ENCODE peak calls at places on chromosome 15, in ten cellular contexts. One of them, this sample, is unnamed.

GRCh38 chr15:70498096-70498626 is 265.2 kb downstream of the UACA start:
- DNase-seq in transverse colon: no peak
- DNase-seq in activated CD8-positive, alpha-beta T cell treated with anti-CD3 and anti-CD28 coated beads for 36 hours: no peak
- DNase-seq in neural progenitor cell: no peak
- DNase-seq in Peyer's patch: no peak
- DNase-seq in endothelial cell: no peak
- DNase-seq in MM.1S: no peak
- DNase-seq in AG10803: no peak
- DNase-seq in astrocyte of the spinal cord: no peak
- DNase-seq in uterus: no peak
- DNase-seq in this sample: no peak

GRCh38 chr15:100131321-100132224 is 210.2 kb downstream of the ADAMTS17 start:
- DNase-seq in transverse colon: peak
- DNase-seq in activated CD8-positive, alpha-beta T cell treated with anti-CD3 and anti-CD28 coated beads for 36 hours: peak
- DNase-seq in neural progenitor cell: peak
- DNase-seq in Peyer's patch: peak
- DNase-seq in endothelial cell: no peak
- DNase-seq in MM.1S: peak
- DNase-seq in AG10803: peak
- DNase-seq in astrocyte of the spinal cord: peak
- DNase-seq in uterus: no peak
- DNase-seq in this sample: no peak

GRCh38 chr15:92416557-92416956 is 22.9 kb downstream of the ST8SIA2 start:
- DNase-seq in transverse colon: no peak
- DNase-seq in activated CD8-positive, alpha-beta T cell treated with anti-CD3 and anti-CD28 coated beads for 36 hours: no peak
- DNase-seq in neural progenitor cell: no peak
- DNase-seq in Peyer's patch: no peak
- DNase-seq in endothelial cell: no peak
- DNase-seq in MM.1S: no peak
- DNase-seq in AG10803: no peak
- DNase-seq in astrocyte of the spinal cord: no peak
- DNase-seq in uterus: no peak
- DNase-seq in this sample: no peak

GRCh38 chr15:39192979-39193559 is 387.8 kb upstream of the THBS1 start:
- DNase-seq in transverse colon: no peak
- DNase-seq in activated CD8-positive, alpha-beta T cell treated with anti-CD3 and anti-CD28 coated beads for 36 hours: no peak
- DNase-seq in neural progenitor cell: no peak
- DNase-seq in Peyer's patch: no peak
- DNase-seq in endothelial cell: no peak
- DNase-seq in MM.1S: no peak
- DNase-seq in AG10803: peak
- DNase-seq in astrocyte of the spinal cord: no peak
- DNase-seq in uterus: no peak
- DNase-seq in this sample: no peak

GRCh38 chr15:81155375-81156218 is 21.5 kb downstream of the CFAP161 start:
- DNase-seq in transverse colon: peak
- DNase-seq in activated CD8-positive, alpha-beta T cell treated with anti-CD3 and anti-CD28 coated beads for 36 hours: peak
- DNase-seq in neural progenitor cell: peak
- DNase-seq in Peyer's patch: no peak
- DNase-seq in endothelial cell: no peak
- DNase-seq in MM.1S: peak
- DNase-seq in AG10803: peak
- DNase-seq in astrocyte of the spinal cord: peak
- DNase-seq in uterus: peak
- DNase-seq in this sample: no peak

GRCh38 chr15:32669870-32670623 is 28.5 kb downstream of the SCG5 start:
- DNase-seq in transverse colon: no peak
- DNase-seq in activated CD8-positive, alpha-beta T cell treated with anti-CD3 and anti-CD28 coated beads for 36 hours: no peak
- DNase-seq in neural progenitor cell: peak
- DNase-seq in Peyer's patch: no peak
- DNase-seq in endothelial cell: no peak
- DNase-seq in MM.1S: no peak
- DNase-seq in AG10803: peak
- DNase-seq in astrocyte of the spinal cord: no peak
- DNase-seq in uterus: no peak
- DNase-seq in this sample: no peak

GRCh38 chr15:62390793-62391543 is 225.9 kb upstream of the C2CD4B start:
- DNase-seq in transverse colon: peak
- DNase-seq in activated CD8-positive, alpha-beta T cell treated with anti-CD3 and anti-CD28 coated beads for 36 hours: peak
- DNase-seq in neural progenitor cell: peak
- DNase-seq in Peyer's patch: peak
- DNase-seq in endothelial cell: peak
- DNase-seq in MM.1S: peak
- DNase-seq in AG10803: peak
- DNase-seq in astrocyte of the spinal cord: peak
- DNase-seq in uterus: peak
- DNase-seq in this sample: peak

GRCh38 chr15:31305375-31305774 is 21.3 kb upstream of the KLF13 start:
- DNase-seq in transverse colon: no peak
- DNase-seq in activated CD8-positive, alpha-beta T cell treated with anti-CD3 and anti-CD28 coated beads for 36 hours: no peak
- DNase-seq in neural progenitor cell: no peak
- DNase-seq in Peyer's patch: no peak
- DNase-seq in endothelial cell: no peak
- DNase-seq in MM.1S: no peak
- DNase-seq in AG10803: no peak
- DNase-seq in astrocyte of the spinal cord: no peak
- DNase-seq in uterus: no peak
- DNase-seq in this sample: no peak

GRCh38 chr15:58331562-58331902 is 100.3 kb upstream of the LIPC start:
- DNase-seq in transverse colon: no peak
- DNase-seq in activated CD8-positive, alpha-beta T cell treated with anti-CD3 and anti-CD28 coated beads for 36 hours: no peak
- DNase-seq in neural progenitor cell: no peak
- DNase-seq in Peyer's patch: no peak
- DNase-seq in endothelial cell: no peak
- DNase-seq in MM.1S: no peak
- DNase-seq in AG10803: no peak
- DNase-seq in astrocyte of the spinal cord: no peak
- DNase-seq in uterus: no peak
- DNase-seq in this sample: no peak

GRCh38 chr15:100115066-100115710 is 226.6 kb downstream of the ADAMTS17 start:
- DNase-seq in transverse colon: no peak
- DNase-seq in activated CD8-positive, alpha-beta T cell treated with anti-CD3 and anti-CD28 coated beads for 36 hours: no peak
- DNase-seq in neural progenitor cell: peak
- DNase-seq in Peyer's patch: peak
- DNase-seq in endothelial cell: no peak
- DNase-seq in MM.1S: no peak
- DNase-seq in AG10803: no peak
- DNase-seq in astrocyte of the spinal cord: no peak
- DNase-seq in uterus: no peak
- DNase-seq in this sample: no peak

GRCh38 chr15:37819191-37819590 is 115.2 kb upstream of the TMCO5A start:
- DNase-seq in transverse colon: no peak
- DNase-seq in activated CD8-positive, alpha-beta T cell treated with anti-CD3 and anti-CD28 coated beads for 36 hours: no peak
- DNase-seq in neural progenitor cell: no peak
- DNase-seq in Peyer's patch: no peak
- DNase-seq in endothelial cell: no peak
- DNase-seq in MM.1S: no peak
- DNase-seq in AG10803: peak
- DNase-seq in astrocyte of the spinal cord: peak
- DNase-seq in uterus: no peak
- DNase-seq in this sample: no peak

GRCh38 chr15:99406716-99407487 is 155.6 kb downstream of the LRRC28 start:
- DNase-seq in transverse colon: no peak
- DNase-seq in activated CD8-positive, alpha-beta T cell treated with anti-CD3 and anti-CD28 coated beads for 36 hours: no peak
- DNase-seq in neural progenitor cell: no peak
- DNase-seq in Peyer's patch: no peak
- DNase-seq in endothelial cell: no peak
- DNase-seq in MM.1S: no peak
- DNase-seq in AG10803: no peak
- DNase-seq in astrocyte of the spinal cord: no peak
- DNase-seq in uterus: no peak
- DNase-seq in this sample: no peak

GRCh38 chr15:93418566-93418965 is 329.6 kb upstream of the RGMA start:
- DNase-seq in transverse colon: no peak
- DNase-seq in activated CD8-positive, alpha-beta T cell treated with anti-CD3 and anti-CD28 coated beads for 36 hours: no peak
- DNase-seq in neural progenitor cell: no peak
- DNase-seq in Peyer's patch: no peak
- DNase-seq in endothelial cell: no peak
- DNase-seq in MM.1S: no peak
- DNase-seq in AG10803: no peak
- DNase-seq in astrocyte of the spinal cord: no peak
- DNase-seq in uterus: no peak
- DNase-seq in this sample: no peak

GRCh38 chr15:64343222-64343621 is 12.8 kb downstream of the CSNK1G1 start:
- DNase-seq in transverse colon: no peak
- DNase-seq in activated CD8-positive, alpha-beta T cell treated with anti-CD3 and anti-CD28 coated beads for 36 hours: no peak
- DNase-seq in neural progenitor cell: no peak
- DNase-seq in Peyer's patch: no peak
- DNase-seq in endothelial cell: no peak
- DNase-seq in MM.1S: no peak
- DNase-seq in AG10803: peak
- DNase-seq in astrocyte of the spinal cord: no peak
- DNase-seq in uterus: no peak
- DNase-seq in this sample: no peak

GRCh38 chr15:55916666-55917409 is 76.6 kb downstream of the NEDD4 start:
- DNase-seq in transverse colon: no peak
- DNase-seq in activated CD8-positive, alpha-beta T cell treated with anti-CD3 and anti-CD28 coated beads for 36 hours: no peak
- DNase-seq in neural progenitor cell: peak
- DNase-seq in Peyer's patch: no peak
- DNase-seq in endothelial cell: no peak
- DNase-seq in MM.1S: no peak
- DNase-seq in AG10803: peak
- DNase-seq in astrocyte of the spinal cord: peak
- DNase-seq in uterus: no peak
- DNase-seq in this sample: no peak

GRCh38 chr15:50786871-50787270 is 21.4 kb upstream of the SPPL2A start:
- DNase-seq in transverse colon: no peak
- DNase-seq in activated CD8-positive, alpha-beta T cell treated with anti-CD3 and anti-CD28 coated beads for 36 hours: no peak
- DNase-seq in neural progenitor cell: no peak
- DNase-seq in Peyer's patch: no peak
- DNase-seq in endothelial cell: no peak
- DNase-seq in MM.1S: no peak
- DNase-seq in AG10803: peak
- DNase-seq in astrocyte of the spinal cord: no peak
- DNase-seq in uterus: no peak
- DNase-seq in this sample: no peak

GRCh38 chr15:48644827-48645557 is 517 bp downstream of the FBN1 start:
- DNase-seq in transverse colon: no peak
- DNase-seq in activated CD8-positive, alpha-beta T cell treated with anti-CD3 and anti-CD28 coated beads for 36 hours: peak
- DNase-seq in neural progenitor cell: peak
- DNase-seq in Peyer's patch: peak
- DNase-seq in endothelial cell: peak
- DNase-seq in MM.1S: peak
- DNase-seq in AG10803: no peak
- DNase-seq in astrocyte of the spinal cord: peak
- DNase-seq in uterus: peak
- DNase-seq in this sample: peak

GRCh38 chr15:36230741-36231140 is 348.7 kb upstream of the CDIN1 start:
- DNase-seq in transverse colon: no peak
- DNase-seq in activated CD8-positive, alpha-beta T cell treated with anti-CD3 and anti-CD28 coated beads for 36 hours: no peak
- DNase-seq in neural progenitor cell: no peak
- DNase-seq in Peyer's patch: no peak
- DNase-seq in endothelial cell: no peak
- DNase-seq in MM.1S: no peak
- DNase-seq in AG10803: peak
- DNase-seq in astrocyte of the spinal cord: peak
- DNase-seq in uterus: no peak
- DNase-seq in this sample: no peak

GRCh38 chr15:49309889-49310288 is 113.2 kb upstream of the FGF7 start:
- DNase-seq in transverse colon: no peak
- DNase-seq in activated CD8-positive, alpha-beta T cell treated with anti-CD3 and anti-CD28 coated beads for 36 hours: no peak
- DNase-seq in neural progenitor cell: no peak
- DNase-seq in Peyer's patch: no peak
- DNase-seq in endothelial cell: no peak
- DNase-seq in MM.1S: no peak
- DNase-seq in AG10803: no peak
- DNase-seq in astrocyte of the spinal cord: no peak
- DNase-seq in uterus: no peak
- DNase-seq in this sample: no peak

GRCh38 chr15:44243829-44244228 is 44.7 kb upstream of the GOLM2 start:
- DNase-seq in transverse colon: no peak
- DNase-seq in activated CD8-positive, alpha-beta T cell treated with anti-CD3 and anti-CD28 coated beads for 36 hours: no peak
- DNase-seq in neural progenitor cell: no peak
- DNase-seq in Peyer's patch: no peak
- DNase-seq in endothelial cell: no peak
- DNase-seq in MM.1S: no peak
- DNase-seq in AG10803: no peak
- DNase-seq in astrocyte of the spinal cord: no peak
- DNase-seq in uterus: no peak
- DNase-seq in this sample: no peak
- TF ChIP-seq CTCF in transverse colon: no peak
- TF ChIP-seq CTCF in activated CD8-positive, alpha-beta T cell treated with anti-CD3 and anti-CD28 coated beads for 36 hours: no peak
- TF ChIP-seq CTCF in neural progenitor cell: peak
- TF ChIP-seq CTCF in Peyer's patch: no peak
- TF ChIP-seq CTCF in endothelial cell: no peak
- TF ChIP-seq CTCF in MM.1S: no peak
- TF ChIP-seq CTCF in AG10803: peak
- TF ChIP-seq CTCF in astrocyte of the spinal cord: peak
- TF ChIP-seq CTCF in uterus: no peak
- TF ChIP-seq CTCF in this sample: no peak

GRCh38 chr15:40282144-40282869 is 557 bp downstream of the ANKRD63 start:
- DNase-seq in transverse colon: peak
- DNase-seq in activated CD8-positive, alpha-beta T cell treated with anti-CD3 and anti-CD28 coated beads for 36 hours: peak
- DNase-seq in neural progenitor cell: peak
- DNase-seq in Peyer's patch: peak
- DNase-seq in endothelial cell: peak
- DNase-seq in MM.1S: no peak
- DNase-seq in AG10803: no peak
- DNase-seq in astrocyte of the spinal cord: no peak
- DNase-seq in uterus: no peak
- DNase-seq in this sample: peak
- TF ChIP-seq CTCF in transverse colon: no peak
- TF ChIP-seq CTCF in activated CD8-positive, alpha-beta T cell treated with anti-CD3 and anti-CD28 coated beads for 36 hours: peak
- TF ChIP-seq CTCF in neural progenitor cell: peak
- TF ChIP-seq CTCF in Peyer's patch: peak
- TF ChIP-seq CTCF in endothelial cell: no peak
- TF ChIP-seq CTCF in MM.1S: peak
- TF ChIP-seq CTCF in AG10803: no peak
- TF ChIP-seq CTCF in astrocyte of the spinal cord: peak
- TF ChIP-seq CTCF in uterus: peak
- TF ChIP-seq CTCF in this sample: no peak

DNA sequence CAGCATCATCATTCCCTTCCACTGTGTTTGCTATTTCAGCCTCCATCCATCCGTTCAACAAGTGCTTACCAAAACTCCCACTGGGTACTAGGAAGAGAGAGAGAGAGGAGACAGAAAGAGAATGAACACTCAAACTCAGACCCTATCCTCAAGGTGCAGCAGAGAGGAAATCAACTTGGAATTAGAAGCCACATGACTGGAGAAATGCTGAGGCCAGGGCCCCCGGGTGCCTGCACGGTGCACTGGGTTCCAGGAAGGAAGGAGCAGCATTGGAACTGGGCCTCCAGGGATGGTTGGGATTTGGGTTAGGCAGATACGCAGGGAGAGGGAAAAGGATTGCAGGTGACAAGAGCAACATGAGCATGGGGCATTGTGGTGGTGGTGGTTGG is 30.0 kb downstream of the CORO2B start:
- DNase-seq in transverse colon: no peak
- DNase-seq in activated CD8-positive, alpha-beta T cell treated with anti-CD3 and anti-CD28 coated beads for 36 hours: no peak
- DNase-seq in neural progenitor cell: no peak
- DNase-seq in Peyer's patch: no peak
- DNase-seq in endothelial cell: no peak
- DNase-seq in MM.1S: no peak
- DNase-seq in AG10803: no peak
- DNase-seq in astrocyte of the spinal cord: no peak
- DNase-seq in uterus: no peak
- DNase-seq in this sample: no peak
- TF ChIP-seq CTCF in transverse colon: no peak
- TF ChIP-seq CTCF in activated CD8-positive, alpha-beta T cell treated with anti-CD3 and anti-CD28 coated beads for 36 hours: no peak
- TF ChIP-seq CTCF in neural progenitor cell: no peak
- TF ChIP-seq CTCF in Peyer's patch: no peak
- TF ChIP-seq CTCF in endothelial cell: no peak
- TF ChIP-seq CTCF in MM.1S: no peak
- TF ChIP-seq CTCF in AG10803: no peak
- TF ChIP-seq CTCF in astrocyte of the spinal cord: no peak
- TF ChIP-seq CTCF in uterus: no peak
- TF ChIP-seq CTCF in this sample: no peak

GRCh38 chr15:45704329-45705249 is 69.8 kb downstream of the SQOR start:
- DNase-seq in transverse colon: peak
- DNase-seq in activated CD8-positive, alpha-beta T cell treated with anti-CD3 and anti-CD28 coated beads for 36 hours: peak
- DNase-seq in neural progenitor cell: peak
- DNase-seq in Peyer's patch: peak
- DNase-seq in endothelial cell: peak
- DNase-seq in MM.1S: no peak
- DNase-seq in AG10803: no peak
- DNase-seq in astrocyte of the spinal cord: peak
- DNase-seq in uterus: no peak
- DNase-seq in this sample: no peak
- TF ChIP-seq CTCF in transverse colon: no peak
- TF ChIP-seq CTCF in activated CD8-positive, alpha-beta T cell treated with anti-CD3 and anti-CD28 coated beads for 36 hours: no peak
- TF ChIP-seq CTCF in neural progenitor cell: no peak
- TF ChIP-seq CTCF in Peyer's patch: no peak
- TF ChIP-seq CTCF in endothelial cell: no peak
- TF ChIP-seq CTCF in MM.1S: no peak
- TF ChIP-seq CTCF in AG10803: no peak
- TF ChIP-seq CTCF in astrocyte of the spinal cord: no peak
- TF ChIP-seq CTCF in uterus: no peak
- TF ChIP-seq CTCF in this sample: no peak